ENCODE peak calls at places on chromosomes 2 and 18, in six cellular contexts. R is Panc1, M is K562, P is GM12878, E is endothelial cell of umbilical vein, C is spleen. H is an unnamed sample. For H3K4me1, the result is how much of the 10 kb centered on the place peaks cover.

GRCh38 chr2:238763471-238763995 is 84.4 kb upstream of the TWIST2 start:
- DNase-seq in P (no peak), C (no peak), E (no peak), R (no peak), M (no peak), H (peak)

GRCh38 chr2:107091163-107091864 is 205.3 kb upstream of the ST6GAL2 start:
- DNase-seq in C (no peak), P (no peak), E (no peak), R (peak), M (no peak), H (no peak)

GRCh38 chr2:239666855-239667376 is 266.1 kb upstream of the HDAC4 start:
- DNase-seq in E (no peak), R (no peak), M (no peak), C (no peak), P (no peak), H (peak)

GRCh38 chr18:46915800-46916550 is 1.3 kb downstream of the PIAS2 start:
- DNase-seq in M (peak), P (no peak), R (no peak), E (no peak), C (no peak), H (no peak)

GRCh38 chr2:231683907-231684306 is 24.4 kb upstream of the PTMA start:
- DNase-seq in E (no peak), R (no peak), C (no peak), P (no peak), M (no peak), H (no peak)

GRCh38 chr2:25698752-25699151 is 25.4 kb upstream of the DTNB start:
- DNase-seq in M (no peak), R (no peak), C (no peak), E (peak), P (no peak), H (no peak)

GRCh38 chr2:237705225-237705524 is 77.8 kb downstream of the LRRFIP1 start:
- DNase-seq in C (no peak), E (no peak), P (no peak), R (no peak), M (no peak), H (no peak)

GRCh38 chr2:235576337-235576910 is 82.6 kb downstream of the AGAP1 start:
- DNase-seq in R (no peak), E (no peak), P (no peak), C (no peak), M (no peak), H (no peak)

GRCh38 chr2:183490930-183491329 is 366.7 kb downstream of the NUP35 start:
- DNase-seq in C (no peak), P (no peak), E (no peak), M (no peak), R (no peak), H (no peak)

GRCh38 chr2:219296631-219297391 is 12.4 kb downstream of the PTPRN start:
- DNase-seq in E (no peak), R (no peak), M (no peak), C (peak), P (no peak), H (no peak)

GRCh38 chr2:233080836-233081229 is 20.7 kb downstream of the INPP5D start:
- DNase-seq in M (no peak), P (no peak), R (no peak), E (no peak), C (peak), H (no peak)

GRCh38 chr18:36530676-36531405 is 233.3 kb downstream of the FHOD3 start:
- DNase-seq in R (no peak), M (no peak), E (no peak), P (no peak), C (no peak), H (peak)

GRCh38 chr2:237865623-237866041 is 6.2 kb downstream of the RAMP1 start:
- DNase-seq in P (no peak), R (no peak), E (no peak), C (peak), M (no peak), H (peak)

GRCh38 chr2:203951366-203951902 is 14.9 kb downstream of the ICOS start:
- DNase-seq in E (no peak), C (no peak), R (no peak), M (no peak), P (peak), H (no peak)

GRCh38 chr2:167388497-167388896 is 500.2 kb downstream of the XIRP2 start:
- DNase-seq in M (no peak), C (no peak), R (no peak), E (no peak), P (no peak), H (no peak)
- H3K4me1 ChIP-seq in M (under half), C (under half), R (under half), E (under half), P (under half), H (under half)

GRCh38 chr2:74572178-74572925 is 17.8 kb downstream of the DOK1 start:
- DNase-seq in E (no peak), M (no peak), C (no peak), R (no peak), P (no peak), H (no peak)

GRCh38 chr2:74576830-74577229 is 22.3 kb downstream of the DOK1 start:
- DNase-seq in R (no peak), M (no peak), C (no peak), P (no peak), E (no peak), H (no peak)

GRCh38 chr2:74576151-74576755 is 21.7 kb downstream of the DOK1 start:
- DNase-seq in M (no peak), C (no peak), P (no peak), R (no peak), E (no peak), H (no peak)

GRCh38 chr2:74575320-74575719 is 20.8 kb downstream of the DOK1 start:
- DNase-seq in M (no peak), R (no peak), C (no peak), E (no peak), P (no peak), H (no peak)

DNA sequence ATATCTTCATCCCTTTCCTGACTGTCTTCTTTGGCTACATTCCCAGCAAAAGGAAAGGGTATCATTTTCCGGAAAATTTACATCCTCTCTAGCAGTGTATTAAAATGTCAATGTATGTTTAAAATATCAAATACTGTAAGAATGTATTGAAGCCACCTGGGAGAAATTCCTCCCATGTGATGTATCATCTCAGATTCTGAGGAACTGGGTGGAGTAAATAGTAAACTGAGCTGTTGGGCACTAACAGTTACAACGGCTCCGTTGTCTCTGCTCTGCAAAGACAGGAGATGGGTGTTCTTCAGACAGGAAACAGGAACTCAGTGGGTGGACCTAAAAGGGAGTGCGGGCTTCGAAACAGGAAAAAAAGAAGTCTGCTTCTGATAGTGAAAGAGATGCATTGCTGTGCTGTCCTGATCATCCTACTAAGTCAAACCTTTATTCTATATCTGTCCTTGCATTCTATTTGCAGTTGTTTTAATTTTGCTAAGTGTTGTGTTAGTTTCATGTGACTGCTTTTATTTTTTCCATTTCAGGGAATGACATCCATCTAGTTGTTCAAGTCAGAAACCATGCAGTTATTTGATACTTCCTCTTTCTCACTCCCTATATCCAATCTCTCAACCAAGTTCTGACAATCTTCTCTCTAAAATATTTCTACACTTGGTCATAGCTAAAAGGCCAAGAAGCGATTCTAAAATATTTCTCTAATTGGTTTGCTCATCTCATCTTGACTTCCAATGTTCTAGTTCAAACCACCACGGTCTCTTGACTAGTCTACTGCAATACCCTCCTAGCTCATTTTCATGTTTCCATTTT is 19.4 kb downstream of the DOK1 start:
- DNase-seq in P (peak), E (peak), M (peak), R (no peak), C (no peak), H (no peak)
- TF ChIP-seq POLR2AphosphoS5 in P (no peak), E (no peak), M (no peak), R (no peak), C (no peak), H (no peak)

GRCh38 chr2:37589298-37589697 is 82.1 kb downstream of the CDC42EP3 start:
- DNase-seq in M (no peak), P (no peak), C (no peak), E (no peak), R (no peak), H (no peak)
- H3K4me1 ChIP-seq in M (under half), P (under half), C (under half), E (half or more), R (under half), H (half or more)

GRCh38 chr2:144516981-144517824 is 2.7 kb downstream of the ZEB2 start:
- DNase-seq in R (no peak), M (peak), C (peak), E (peak), P (no peak), H (no peak)

GRCh38 chr2:144517825-144518699 is 1.9 kb downstream of the ZEB2 start:
- DNase-seq in M (no peak), R (no peak), C (no peak), E (no peak), P (no peak), H (no peak)

GRCh38 chr2:144515425-144515693 is 4.6 kb downstream of the ZEB2 start:
- DNase-seq in R (no peak), E (no peak), M (no peak), C (no peak), P (no peak), H (no peak)

GRCh38 chr2:144515694-144516416 is 4.1 kb downstream of the ZEB2 start:
- DNase-seq in R (no peak), P (no peak), M (peak), E (peak), C (peak), H (no peak)

DNA sequence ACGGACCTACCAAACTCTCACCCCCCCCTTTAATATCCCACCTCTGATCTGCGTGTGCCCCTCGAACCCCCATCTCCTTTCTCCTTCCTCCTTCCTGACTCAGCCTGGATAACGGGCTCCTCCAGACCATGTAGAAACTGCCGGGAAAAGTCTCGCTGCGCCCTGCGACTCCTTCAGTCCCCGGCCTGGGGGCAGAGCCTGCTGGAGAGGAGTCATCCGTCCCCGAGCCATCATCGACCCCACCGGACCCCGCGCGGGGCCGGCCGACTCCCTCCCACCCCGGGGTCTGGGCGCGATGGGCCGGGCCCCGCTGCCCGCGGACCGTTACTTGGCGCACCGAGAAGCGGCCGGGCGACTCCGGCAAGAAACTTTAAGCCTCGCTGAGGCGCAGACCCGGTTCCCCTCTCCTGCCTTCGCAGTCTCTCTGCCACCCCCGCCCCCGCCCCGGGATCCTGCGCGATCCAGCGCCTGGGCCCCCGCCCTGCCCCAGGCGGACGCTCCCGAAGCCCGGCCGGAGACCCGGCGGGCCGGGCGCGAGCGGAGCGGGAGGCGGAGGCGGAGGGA is 3.4 kb downstream of the ZEB2 start:
- DNase-seq in E (peak), R (no peak), C (peak), P (no peak), M (peak), H (no peak)
- TF ChIP-seq POLR2AphosphoS5 in E (no peak), R (no peak), C (no peak), P (no peak), M (no peak), H (no peak)